ENCODE peak calls at places on chromosomes 16 and 17, in ten cellular contexts. J, O, I, T, H, N, V, P, S and Z are unnamed samples.

GRCh38 chr17:53721101-53721500 is 101.6 kb upstream of the KIF2B start:
- DNase-seq in V (no peak), P (no peak), T (no peak), O (no peak), S (no peak), H (no peak), J (no peak), I (no peak), N (no peak), Z (no peak)

GRCh38 chr17:17151541-17151940 is 54.6 kb downstream of the PLD6 start:
- DNase-seq in P (peak; percentile 51), I (no peak), V (peak; percentile 75), S (no peak), N (no peak), T (no peak), J (no peak), H (no peak), O (no peak), Z (peak; percentile 2)

GRCh38 chr17:62164712-62165377 is 99.8 kb upstream of the MED13 start:
- DNase-seq in P (no peak), V (no peak), S (no peak), I (no peak), H (no peak), O (no peak), J (no peak), N (no peak), T (no peak), Z (no peak)

GRCh38 chr16:80231888-80232287 is 308.9 kb upstream of the DYNLRB2 start:
- DNase-seq in P (no peak), T (no peak), I (peak; percentile 28), S (no peak), N (no peak), J (no peak), O (no peak), H (no peak), V (peak; percentile 58), Z (peak; percentile 49)

GRCh38 chr17:47735139-47735464 is 2.1 kb downstream of the TBX21 start:
- DNase-seq in N (no peak), O (no peak), P (no peak), S (no peak), I (no peak), V (no peak), J (no peak), H (no peak), T (no peak), Z (no peak)

GRCh38 chr16:65012357-65012756 is 109.5 kb downstream of the CDH11 start:
- DNase-seq in S (no peak), V (peak; percentile 44), H (no peak), O (no peak), J (no peak), P (no peak), I (no peak), N (no peak), T (no peak), Z (peak; percentile 68)

GRCh38 chr17:47687748-47688147 is 6.2 kb upstream of the TBKBP1 start:
- DNase-seq in S (no peak), I (no peak), N (no peak), P (no peak), V (peak; percentile 43), O (peak; percentile 27), T (peak; percentile 28), H (no peak), J (no peak), Z (no peak)

GRCh38 chr16:84717484-84717883 is 17.7 kb downstream of the USP10 start:
- DNase-seq in P (no peak), J (no peak), T (no peak), N (no peak), H (no peak), O (no peak), V (no peak), S (no peak), I (no peak), Z (no peak)

GRCh38 chr17:42526031-42526444 is 10.0 kb upstream of the NAGLU start:
- DNase-seq in I (no peak), O (no peak), J (no peak), P (no peak), T (no peak), V (peak; percentile 45), S (no peak), N (no peak), H (no peak), Z (no peak)

GRCh38 chr17:13594310-13594709 is 7.4 kb downstream of the HS3ST3A1 start:
- DNase-seq in J (no peak), O (peak; percentile 47), N (no peak), S (no peak), T (no peak), H (no peak), P (no peak), I (no peak), V (no peak), Z (no peak)

GRCh38 chr17:39113871-39114270 is 37.6 kb downstream of the PLXDC1 start:
- DNase-seq in T (no peak), J (no peak), S (no peak), V (no peak), N (no peak), I (no peak), O (no peak), H (no peak), P (no peak), Z (no peak)

GRCh38 chr16:48491517-48491916 is 106.3 kb upstream of the SIAH1 start:
- DNase-seq in N (no peak), P (no peak), V (peak; percentile 77), S (no peak), O (no peak), H (no peak), I (no peak), J (peak; percentile 61), T (no peak), Z (no peak)

GRCh38 chr17:28381141-28381825 is 9.8 kb downstream of the SARM1 start:
- DNase-seq in P (no peak), O (no peak), S (peak; percentile 44), I (no peak), T (no peak), J (no peak), H (peak; percentile 54), V (no peak), N (no peak), Z (no peak)

GRCh38 chr16:7998789-7999453 is 591.4 kb downstream of the TMEM114 start:
- DNase-seq in V (no peak), N (no peak), T (no peak), O (no peak), J (no peak), S (no peak), I (no peak), H (no peak), P (no peak), Z (no peak)

GRCh38 chr17:57516290-57517215 is 228.5 kb downstream of the CCDC182 start:
- DNase-seq in I (no peak), N (no peak), S (no peak), T (no peak), O (no peak), P (no peak), H (no peak), V (no peak), J (no peak), Z (no peak)

GRCh38 chr16:12900599-12901203 is 697 bp upstream of the SHISA9 start:
- DNase-seq in H (no peak), J (no peak), I (no peak), N (no peak), P (no peak), V (no peak), O (peak; percentile 14), T (no peak), S (no peak), Z (no peak)

GRCh38 chr17:76539631-76540271 is at the start of gene PRCD:
- DNase-seq in H (no peak), O (peak; percentile 35), J (no peak), V (no peak), N (peak; percentile 20), P (peak; percentile 59), T (no peak), S (no peak), I (no peak), Z (no peak)
- TF ChIP-seq CTCF in H (no peak), O (no peak), J (no peak), V (no peak), N (no peak), P (no peak), T (no peak), S (no peak), I (no peak), Z (no peak)

DNA sequence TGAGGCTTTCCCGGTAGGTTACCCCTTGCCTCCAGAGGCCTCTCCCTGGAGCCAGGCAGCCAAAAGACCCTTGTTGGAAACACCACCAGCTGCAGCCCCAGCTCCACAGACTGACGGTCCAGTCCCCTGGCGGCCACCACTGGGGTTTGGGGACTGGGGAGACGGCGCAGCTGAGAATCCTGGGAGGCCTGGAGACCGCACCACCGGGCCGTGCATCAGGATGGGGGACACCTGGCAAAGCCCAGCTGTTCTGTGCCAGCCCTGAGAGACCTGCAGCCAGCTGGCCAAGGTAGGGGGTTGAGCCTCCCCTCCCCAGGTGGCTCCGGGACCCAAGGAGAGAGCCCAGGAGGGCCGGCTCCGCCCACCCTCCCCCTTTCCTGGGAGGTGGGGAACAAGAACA is 8.3 kb upstream of the SLC38A10 start:
- DNase-seq in T (no peak), O (no peak), N (no peak), H (no peak), V (no peak), J (no peak), S (no peak), P (no peak), I (no peak), Z (no peak)
- H3K4me3 ChIP-seq in T (no peak overlapping the region), O (no peak overlapping the region), N (no peak overlapping the region), H (no peak overlapping the region), V (no peak overlapping the region), J (no peak overlapping the region), S (no peak overlapping the region), P (no peak overlapping the region), I (no peak overlapping the region), Z (no peak overlapping the region)

DNA sequence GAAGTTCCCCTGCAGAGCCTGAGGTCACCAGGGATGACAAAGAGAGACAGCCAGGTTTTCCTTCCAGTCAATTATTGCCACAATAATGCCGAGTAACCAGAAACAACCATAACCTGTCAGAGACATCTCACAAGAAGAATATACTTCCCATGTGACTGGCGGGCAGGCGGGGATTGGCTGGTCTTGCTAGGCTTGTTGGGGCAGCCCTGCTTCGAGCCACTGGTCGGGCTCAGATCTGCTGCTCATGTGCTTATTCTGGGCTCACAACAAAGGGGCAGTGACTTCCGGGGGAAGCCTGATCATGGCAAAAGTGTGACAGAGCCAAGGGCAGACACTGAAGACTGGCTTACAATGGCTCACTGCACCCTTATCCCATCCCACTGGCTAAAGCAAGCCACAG is 48.1 kb upstream of the IRX6 start:
- DNase-seq in S (no peak), H (peak; percentile 22), N (no peak), T (no peak), I (no peak), J (no peak), P (no peak), O (no peak), V (no peak), Z (no peak)
- TF ChIP-seq CTCF in S (no peak), H (no peak), N (no peak), T (no peak), I (no peak), J (no peak), P (no peak), O (no peak), V (no peak), Z (no peak)

DNA sequence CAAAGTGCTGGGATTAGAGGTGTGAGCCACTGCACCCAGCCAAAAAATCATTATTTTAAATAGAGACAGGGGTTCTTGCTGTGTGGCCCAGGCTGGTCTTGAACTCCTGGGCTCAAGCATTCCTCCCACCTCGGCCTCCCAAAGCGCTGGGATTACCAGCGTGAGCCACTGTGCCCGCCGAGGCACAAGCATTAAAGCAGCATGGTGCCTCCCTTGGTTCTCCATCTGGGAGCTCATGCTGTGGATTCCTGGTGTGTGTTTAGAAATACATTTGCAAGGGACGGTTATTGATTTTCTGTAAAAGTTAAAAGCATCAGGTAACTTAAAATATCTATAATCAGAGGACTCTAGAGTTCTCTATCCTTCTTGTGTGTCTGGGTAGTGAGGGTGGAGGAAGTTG is 14.7 kb upstream of the CAPN15 start:
- DNase-seq in V (no peak), S (no peak), I (no peak), N (no peak), J (no peak), T (no peak), H (no peak), P (no peak), O (no peak), Z (no peak)
- H3K4me3 ChIP-seq in V (no peak overlapping the region), S (no peak overlapping the region), I (no peak overlapping the region), N (no peak overlapping the region), J (no peak overlapping the region), T (no peak overlapping the region), H (no peak overlapping the region), P (no peak overlapping the region), O (no peak overlapping the region), Z (no peak overlapping the region)